ENCODE peak calls at places on chromosomes 1 and 21, in six cellular contexts. One of them, this sample, is unnamed.

GRCh38 chr1:116151739-116152576 is 40.8 kb downstream of the MAB21L3 start:
- DNase-seq in heart left ventricle: peak
- DNase-seq in tibial artery: peak
- DNase-seq in HFF-Myc: peak
- DNase-seq in fibroblast of mammary gland: peak
- DNase-seq in lower leg skin: peak
- DNase-seq in this sample: peak

GRCh38 chr1:35637401-35637809 is 3.9 kb downstream of the PSMB2 start:
- DNase-seq in heart left ventricle: no peak
- DNase-seq in tibial artery: no peak
- DNase-seq in HFF-Myc: no peak
- DNase-seq in fibroblast of mammary gland: peak
- DNase-seq in lower leg skin: no peak
- DNase-seq in this sample: peak

GRCh38 chr1:89598450-89599331 is 34.2 kb upstream of the LRRC8C start:
- DNase-seq in heart left ventricle: no peak
- DNase-seq in tibial artery: no peak
- DNase-seq in HFF-Myc: no peak
- DNase-seq in fibroblast of mammary gland: peak
- DNase-seq in lower leg skin: no peak
- DNase-seq in this sample: peak

GRCh38 chr1:15158506-15159165 is 5.1 kb downstream of the TMEM51 start:
- DNase-seq in heart left ventricle: no peak
- DNase-seq in tibial artery: no peak
- DNase-seq in HFF-Myc: no peak
- DNase-seq in fibroblast of mammary gland: peak
- DNase-seq in lower leg skin: no peak
- DNase-seq in this sample: peak

GRCh38 chr1:24009406-24009805 is 29.3 kb upstream of the SRSF10 start:
- DNase-seq in heart left ventricle: no peak
- DNase-seq in tibial artery: no peak
- DNase-seq in HFF-Myc: no peak
- DNase-seq in fibroblast of mammary gland: peak
- DNase-seq in lower leg skin: no peak
- DNase-seq in this sample: peak

GRCh38 chr1:227886993-227887696 is 60.6 kb downstream of the WNT9A start:
- DNase-seq in heart left ventricle: peak
- DNase-seq in tibial artery: peak
- DNase-seq in HFF-Myc: peak
- DNase-seq in fibroblast of mammary gland: peak
- DNase-seq in lower leg skin: peak
- DNase-seq in this sample: peak

GRCh38 chr1:62643283-62643682 is 44.9 kb downstream of the DOCK7 start:
- DNase-seq in heart left ventricle: no peak
- DNase-seq in tibial artery: no peak
- DNase-seq in HFF-Myc: no peak
- DNase-seq in fibroblast of mammary gland: no peak
- DNase-seq in lower leg skin: no peak
- DNase-seq in this sample: no peak

GRCh38 chr1:115052454-115053083 is 22.9 kb downstream of the TSHB start:
- DNase-seq in heart left ventricle: no peak
- DNase-seq in tibial artery: peak
- DNase-seq in HFF-Myc: no peak
- DNase-seq in fibroblast of mammary gland: peak
- DNase-seq in lower leg skin: no peak
- DNase-seq in this sample: peak

GRCh38 chr1:163290025-163290610 is 31.6 kb upstream of the NUF2 start:
- DNase-seq in heart left ventricle: no peak
- DNase-seq in tibial artery: no peak
- DNase-seq in HFF-Myc: no peak
- DNase-seq in fibroblast of mammary gland: peak
- DNase-seq in lower leg skin: no peak
- DNase-seq in this sample: peak

GRCh38 chr1:65189716-65190115 is 41.7 kb downstream of the AK4 start:
- DNase-seq in heart left ventricle: no peak
- DNase-seq in tibial artery: no peak
- DNase-seq in HFF-Myc: no peak
- DNase-seq in fibroblast of mammary gland: peak
- DNase-seq in lower leg skin: no peak
- DNase-seq in this sample: peak

GRCh38 chr21:35573472-35574389 is 486.6 kb downstream of the SETD4 start:
- DNase-seq in heart left ventricle: no peak
- DNase-seq in tibial artery: no peak
- DNase-seq in HFF-Myc: no peak
- DNase-seq in fibroblast of mammary gland: peak
- DNase-seq in lower leg skin: no peak
- DNase-seq in this sample: no peak

GRCh38 chr1:79040424-79041089 is 34.0 kb upstream of the ADGRL4 start:
- DNase-seq in heart left ventricle: no peak
- DNase-seq in tibial artery: no peak
- DNase-seq in HFF-Myc: no peak
- DNase-seq in fibroblast of mammary gland: peak
- DNase-seq in lower leg skin: no peak
- DNase-seq in this sample: no peak

GRCh38 chr1:225834417-225835329 is 24.7 kb downstream of the EPHX1 start:
- DNase-seq in heart left ventricle: no peak
- DNase-seq in tibial artery: peak
- DNase-seq in HFF-Myc: peak
- DNase-seq in fibroblast of mammary gland: peak
- DNase-seq in lower leg skin: no peak
- DNase-seq in this sample: peak

GRCh38 chr21:44368711-44369446 is 15.5 kb downstream of the TRPM2 start:
- DNase-seq in heart left ventricle: no peak
- DNase-seq in tibial artery: no peak
- DNase-seq in HFF-Myc: no peak
- DNase-seq in fibroblast of mammary gland: no peak
- DNase-seq in lower leg skin: peak
- DNase-seq in this sample: no peak

DNA sequence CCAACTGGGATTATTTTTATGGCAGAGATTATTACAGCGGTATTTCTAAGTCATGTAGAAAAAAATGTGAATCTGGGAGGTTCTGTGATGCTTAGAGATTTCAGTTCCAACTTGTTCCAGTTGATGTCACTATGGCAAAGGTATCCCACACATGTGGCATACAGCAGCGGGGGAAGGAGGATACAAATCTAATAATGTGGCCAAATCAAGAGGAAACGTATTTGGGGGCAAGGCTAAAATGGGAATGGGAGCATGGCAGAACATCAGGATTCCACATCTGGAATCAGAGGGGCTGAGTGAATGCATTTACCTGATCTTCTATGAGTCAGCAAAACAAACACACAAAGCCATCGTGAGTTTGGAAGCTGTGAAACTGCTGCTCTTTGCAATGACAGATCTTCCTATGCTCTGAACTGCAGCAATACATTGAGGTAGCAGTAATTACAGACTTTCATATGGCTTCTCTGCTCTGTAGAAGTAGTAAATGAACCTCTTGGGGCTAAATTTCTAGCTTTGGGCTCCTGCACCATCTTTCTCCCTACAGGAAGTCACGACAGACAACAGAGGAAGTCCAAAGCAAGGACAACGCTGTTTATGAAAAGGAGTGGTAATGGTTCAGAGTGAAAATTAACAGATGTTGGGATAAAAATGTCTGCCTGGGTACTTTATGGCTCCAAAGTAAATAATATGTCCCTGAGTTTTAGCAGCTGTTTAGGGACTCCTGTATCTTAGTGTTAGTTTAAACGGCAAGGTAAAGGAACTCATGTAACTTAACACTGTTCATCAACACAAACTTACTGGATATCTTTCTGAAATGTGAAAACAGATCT is 55.6 kb downstream of the GABPA start:
- DNase-seq in heart left ventricle: no peak
- DNase-seq in tibial artery: no peak
- DNase-seq in HFF-Myc: peak
- DNase-seq in fibroblast of mammary gland: peak
- DNase-seq in lower leg skin: no peak
- DNase-seq in this sample: peak
- TF ChIP-seq CTCF in heart left ventricle: peak
- TF ChIP-seq CTCF in tibial artery: no peak
- TF ChIP-seq CTCF in HFF-Myc: peak
- TF ChIP-seq CTCF in fibroblast of mammary gland: peak
- TF ChIP-seq CTCF in lower leg skin: no peak
- TF ChIP-seq CTCF in this sample: peak

DNA sequence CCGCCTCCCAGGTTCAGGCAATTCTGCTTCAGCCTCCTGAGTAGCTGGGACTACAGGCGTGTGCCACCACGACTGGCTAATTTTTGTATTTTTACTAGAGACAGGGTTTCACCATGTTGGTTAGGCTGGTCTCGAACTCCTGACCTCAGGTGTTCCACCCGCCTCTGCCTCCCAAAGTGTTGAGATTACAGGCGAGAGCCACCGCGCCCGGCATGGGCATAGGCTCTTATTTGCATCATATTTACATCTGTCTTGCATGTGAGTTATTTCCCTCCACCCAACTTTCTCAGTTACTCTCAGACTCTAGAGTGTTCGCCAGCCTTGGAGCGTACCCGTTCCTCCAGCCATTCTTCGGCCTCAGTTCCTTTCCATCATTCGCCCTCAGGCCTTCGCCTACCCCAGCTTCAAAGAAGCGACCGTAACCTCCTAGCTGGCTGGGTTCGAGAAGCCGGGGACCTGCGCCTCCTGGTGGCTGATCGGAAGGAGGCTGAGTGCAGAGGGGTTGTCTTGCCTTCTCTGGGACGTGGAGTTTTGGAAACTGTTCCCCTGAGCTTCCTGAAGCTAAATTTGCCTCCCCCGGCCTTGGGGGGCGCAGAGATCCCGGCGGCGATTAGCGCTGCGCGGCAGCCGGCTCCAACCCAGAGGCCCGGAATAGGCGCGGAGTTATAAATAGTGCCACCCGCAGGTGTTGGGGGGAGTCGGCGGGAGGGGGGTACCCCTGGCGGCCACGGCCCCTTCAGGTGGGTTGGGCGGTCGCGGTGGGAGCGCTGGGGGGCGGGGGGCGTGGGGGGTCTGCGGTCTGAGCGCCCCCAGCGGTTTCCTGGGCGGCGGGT is 3.6 kb upstream of the ZBTB7B start:
- DNase-seq in heart left ventricle: peak
- DNase-seq in tibial artery: peak
- DNase-seq in HFF-Myc: peak
- DNase-seq in fibroblast of mammary gland: peak
- DNase-seq in lower leg skin: peak
- DNase-seq in this sample: peak
- H3K4me3 ChIP-seq in heart left ventricle: peak
- H3K4me3 ChIP-seq in tibial artery: peak
- H3K4me3 ChIP-seq in HFF-Myc: peak
- H3K4me3 ChIP-seq in fibroblast of mammary gland: peak
- H3K4me3 ChIP-seq in lower leg skin: no peak
- H3K4me3 ChIP-seq in this sample: peak

GRCh38 chr1:210237981-210238380 is 5.4 kb downstream of the SERTAD4 start:
- DNase-seq in heart left ventricle: no peak
- DNase-seq in tibial artery: no peak
- DNase-seq in HFF-Myc: no peak
- DNase-seq in fibroblast of mammary gland: no peak
- DNase-seq in lower leg skin: no peak
- DNase-seq in this sample: no peak

GRCh38 chr1:210241121-210241520 is 8.5 kb downstream of the SERTAD4 start:
- DNase-seq in heart left ventricle: no peak
- DNase-seq in tibial artery: no peak
- DNase-seq in HFF-Myc: no peak
- DNase-seq in fibroblast of mammary gland: no peak
- DNase-seq in lower leg skin: no peak
- DNase-seq in this sample: no peak

GRCh38 chr1:210237514-210237913 is 4.9 kb downstream of the SERTAD4 start:
- DNase-seq in heart left ventricle: no peak
- DNase-seq in tibial artery: no peak
- DNase-seq in HFF-Myc: no peak
- DNase-seq in fibroblast of mammary gland: no peak
- DNase-seq in lower leg skin: no peak
- DNase-seq in this sample: no peak

GRCh38 chr1:210236840-210237409 is 4.3 kb downstream of the SERTAD4 start:
- DNase-seq in heart left ventricle: peak
- DNase-seq in tibial artery: peak
- DNase-seq in HFF-Myc: no peak
- DNase-seq in fibroblast of mammary gland: peak
- DNase-seq in lower leg skin: peak
- DNase-seq in this sample: peak

DNA sequence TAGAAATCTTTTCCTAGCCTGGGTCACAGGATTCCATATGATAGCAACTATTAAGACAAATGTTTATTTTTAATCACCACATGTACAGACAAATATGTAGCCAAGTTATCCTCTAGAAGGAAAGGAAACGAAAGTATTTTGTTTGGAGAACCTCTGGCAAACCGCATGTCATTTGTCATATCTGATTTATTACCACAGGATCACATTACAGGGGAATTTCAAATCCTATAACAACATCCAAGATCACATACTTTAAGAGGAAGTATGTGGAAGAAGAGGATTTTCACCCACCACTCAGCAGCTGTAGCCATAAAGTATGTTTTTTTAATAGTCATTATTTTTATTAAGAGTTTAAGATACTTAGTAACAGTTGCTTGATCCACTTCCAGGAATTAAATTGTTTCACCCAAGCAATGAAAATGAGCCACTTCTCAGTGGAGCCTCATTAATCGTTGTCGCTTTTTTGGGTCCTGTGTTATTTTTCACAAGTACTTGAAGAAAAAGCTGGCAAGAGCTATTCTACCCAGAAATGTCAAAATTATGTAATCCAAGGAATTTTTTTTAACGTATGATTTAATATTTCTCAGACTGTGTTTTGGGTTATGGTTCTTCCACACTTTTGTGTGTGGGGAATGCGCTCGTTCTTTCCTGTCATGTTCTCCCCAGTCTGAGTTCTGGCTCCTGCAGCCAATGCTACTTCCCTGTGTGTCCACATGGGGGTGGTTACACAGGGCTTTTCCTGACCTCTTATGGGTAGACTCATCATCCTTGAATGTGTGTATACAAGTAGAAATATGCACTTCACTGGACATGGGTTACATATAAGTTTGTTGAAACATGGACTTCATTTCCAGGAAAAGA is 6.9 kb downstream of the SERTAD4 start:
- DNase-seq in heart left ventricle: no peak
- DNase-seq in tibial artery: no peak
- DNase-seq in HFF-Myc: peak
- DNase-seq in fibroblast of mammary gland: peak
- DNase-seq in lower leg skin: no peak
- DNase-seq in this sample: peak
- TF ChIP-seq CTCF in heart left ventricle: peak
- TF ChIP-seq CTCF in tibial artery: peak
- TF ChIP-seq CTCF in HFF-Myc: peak
- TF ChIP-seq CTCF in fibroblast of mammary gland: peak
- TF ChIP-seq CTCF in lower leg skin: no peak
- TF ChIP-seq CTCF in this sample: peak

DNA sequence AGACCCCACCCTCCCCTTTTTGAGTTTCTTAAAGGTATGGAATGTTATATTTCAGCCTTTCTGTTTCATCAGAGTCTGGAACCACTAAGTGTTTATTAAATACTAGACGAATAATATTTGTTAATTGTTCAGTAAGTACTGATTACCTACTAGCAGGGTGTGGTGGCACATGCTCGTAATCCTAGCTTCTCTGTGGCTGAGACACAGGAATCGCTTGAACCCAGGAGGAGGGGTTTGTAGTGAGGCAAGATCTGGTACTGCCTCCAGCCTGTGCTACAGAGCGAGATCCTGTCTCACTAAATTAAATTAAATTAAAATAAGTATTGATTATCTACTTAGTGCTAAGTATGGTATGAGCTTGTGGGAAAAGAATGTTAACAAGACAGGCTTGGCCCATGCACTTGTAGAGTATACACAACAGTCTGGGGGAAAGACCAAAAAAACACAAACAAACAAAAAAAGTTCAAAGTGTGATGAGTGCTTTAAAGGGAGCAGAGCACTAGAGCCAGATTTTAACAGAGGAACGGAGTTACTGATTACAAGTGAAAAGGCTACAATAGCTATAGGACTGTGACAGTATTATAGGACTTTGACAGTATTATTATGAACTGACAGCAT is 2.4 kb downstream of the CEPT1 start:
- DNase-seq in heart left ventricle: no peak
- DNase-seq in tibial artery: no peak
- DNase-seq in HFF-Myc: no peak
- DNase-seq in fibroblast of mammary gland: no peak
- DNase-seq in lower leg skin: no peak
- DNase-seq in this sample: peak
- H3K4me3 ChIP-seq in heart left ventricle: no peak
- H3K4me3 ChIP-seq in tibial artery: no peak
- H3K4me3 ChIP-seq in HFF-Myc: no peak
- H3K4me3 ChIP-seq in fibroblast of mammary gland: no peak
- H3K4me3 ChIP-seq in lower leg skin: no peak
- H3K4me3 ChIP-seq in this sample: no peak

This sample was measured in choroid plexus epithelial cell.